ENCODE peak calls at places on chromosome 2, in four cellular contexts. V is AG04450, M is astrocyte, N is astrocyte of the spinal cord. Q is an unnamed sample.

GRCh38 chr2:169232551-169233154 is 129.7 kb downstream of the LRP2 start:
- DNase-seq in V (no peak), M (no peak), N (no peak), Q (no peak)

GRCh38 chr2:52463457-52463856 is 1304.1 kb upstream of the CHAC2 start:
- DNase-seq in V (no peak), M (no peak), N (no peak), Q (no peak)

GRCh38 chr2:185050804-185051203 is 452.5 kb downstream of the ZNF804A start:
- DNase-seq in V (no peak), M (no peak), N (no peak), Q (no peak)

GRCh38 chr2:238773472-238773871 is 74.4 kb upstream of the TWIST2 start:
- DNase-seq in V (no peak), M (no peak), N (no peak), Q (no peak)

GRCh38 chr2:218261424-218262273 is 834 bp downstream of the GPBAR1 start:
- DNase-seq in V (no peak), M (no peak), N (no peak), Q (no peak)

GRCh38 chr2:238108423-238109201 is 8.5 kb downstream of the ESPNL start:
- DNase-seq in V (no peak), M (no peak), N (no peak), Q (no peak)

GRCh38 chr2:227479865-227480475 is 8.0 kb downstream of the AGFG1 start:
- DNase-seq in V (no peak), M (no peak), N (peak), Q (no peak)

GRCh38 chr2:17303054-17303453 is 215.2 kb downstream of the RAD51AP2 start:
- DNase-seq in V (no peak), M (peak), N (peak), Q (no peak)

GRCh38 chr2:42935692-42936631 is 143.6 kb upstream of the HAAO start:
- DNase-seq in V (no peak), M (no peak), N (no peak), Q (no peak)

GRCh38 chr2:25115902-25116301 is 52.5 kb downstream of the POMC start:
- DNase-seq in V (peak), M (peak), N (peak), Q (peak)

GRCh38 chr2:235070063-235070706 is 118.4 kb downstream of the SH3BP4 start:
- DNase-seq in V (no peak), M (no peak), N (no peak), Q (no peak)

GRCh38 chr2:15498554-15498953 is 62.6 kb downstream of the NBAS start:
- DNase-seq in V (no peak), M (no peak), N (no peak), Q (no peak)

GRCh38 chr2:100902833-100903405 is 83.0 kb downstream of the NPAS2 start:
- DNase-seq in V (peak), M (peak), N (peak), Q (peak)

DNA sequence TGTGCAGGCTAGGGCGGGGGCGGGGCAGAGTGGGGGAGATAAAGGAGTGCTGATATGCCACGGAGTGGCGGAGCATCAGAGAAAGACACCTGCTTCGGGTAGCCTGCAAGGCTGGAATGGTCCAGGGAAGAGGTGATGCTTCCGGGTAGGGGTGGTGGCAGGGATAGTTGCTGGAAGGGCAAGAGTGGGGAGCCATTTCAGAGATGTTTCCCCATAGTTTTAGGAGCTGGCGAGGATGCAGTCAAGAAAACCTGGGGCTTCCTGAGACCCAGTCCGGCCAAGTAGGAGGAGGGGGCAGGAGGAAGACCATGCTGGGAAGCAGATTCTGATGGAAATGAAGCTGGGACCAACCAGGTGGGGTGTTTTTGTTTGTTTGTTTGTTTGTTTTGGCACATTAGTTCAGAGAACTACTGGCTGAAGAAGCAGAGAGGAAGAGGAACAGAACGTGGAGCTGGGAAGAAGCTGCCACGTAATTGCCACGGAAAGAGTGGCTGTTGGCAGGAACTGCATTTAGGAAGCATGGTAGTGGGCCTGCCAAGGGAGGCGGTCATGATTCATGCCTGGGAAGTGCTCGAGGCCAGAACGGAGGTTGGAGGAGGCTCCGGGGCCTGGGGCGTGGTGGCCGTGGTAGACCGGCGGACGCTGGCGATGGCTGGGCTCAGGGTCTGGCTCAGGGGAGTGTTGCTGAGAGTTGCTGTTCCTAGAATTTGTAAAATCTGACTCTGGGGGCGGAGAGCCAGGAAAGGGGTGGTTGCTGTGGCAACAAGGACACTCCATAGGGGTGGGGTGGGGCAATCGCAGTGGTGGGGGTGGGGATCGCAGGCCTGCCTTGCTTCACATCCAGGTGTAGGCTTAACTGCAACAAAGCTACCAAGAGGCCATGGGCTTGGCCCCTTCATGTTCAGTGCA is 8.6 kb upstream of the INPP5D start:
- DNase-seq in V (no peak), M (peak), N (peak), Q (no peak)
- H3K4me3 ChIP-seq in V (no peak), M (no peak), N (no peak), Q (no peak)

GRCh38 chr2:64643838-64644219 is 9.9 kb downstream of the SERTAD2 start:
- DNase-seq in V (no peak), M (no peak), N (no peak), Q (no peak)
- H3K4me3 ChIP-seq in V (peak), M (peak), N (no peak), Q (no peak)

DNA sequence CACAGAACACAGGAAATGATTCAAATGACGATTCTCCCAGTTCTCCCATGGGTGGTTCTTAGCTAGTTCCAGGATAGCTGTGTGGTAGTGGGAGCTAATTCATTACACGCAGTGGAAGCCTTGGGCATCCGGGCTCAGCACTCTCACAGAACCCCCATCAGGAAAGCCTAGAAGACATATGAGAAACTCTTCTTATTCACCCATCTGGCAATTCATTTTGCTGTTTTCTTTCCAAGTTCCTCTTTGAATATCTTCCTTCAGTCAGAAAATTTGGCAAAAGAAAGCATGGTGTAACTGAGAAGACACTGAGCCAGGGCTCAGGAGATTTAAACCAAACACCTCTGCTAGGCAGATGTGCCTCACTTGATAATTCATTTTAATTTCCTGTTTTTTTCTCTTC is 85.2 kb upstream of the FN1 start:
- DNase-seq in V (no peak), M (no peak), N (no peak), Q (no peak)
- H3K4me3 ChIP-seq in V (no peak), M (no peak), N (no peak), Q (no peak)

DNA sequence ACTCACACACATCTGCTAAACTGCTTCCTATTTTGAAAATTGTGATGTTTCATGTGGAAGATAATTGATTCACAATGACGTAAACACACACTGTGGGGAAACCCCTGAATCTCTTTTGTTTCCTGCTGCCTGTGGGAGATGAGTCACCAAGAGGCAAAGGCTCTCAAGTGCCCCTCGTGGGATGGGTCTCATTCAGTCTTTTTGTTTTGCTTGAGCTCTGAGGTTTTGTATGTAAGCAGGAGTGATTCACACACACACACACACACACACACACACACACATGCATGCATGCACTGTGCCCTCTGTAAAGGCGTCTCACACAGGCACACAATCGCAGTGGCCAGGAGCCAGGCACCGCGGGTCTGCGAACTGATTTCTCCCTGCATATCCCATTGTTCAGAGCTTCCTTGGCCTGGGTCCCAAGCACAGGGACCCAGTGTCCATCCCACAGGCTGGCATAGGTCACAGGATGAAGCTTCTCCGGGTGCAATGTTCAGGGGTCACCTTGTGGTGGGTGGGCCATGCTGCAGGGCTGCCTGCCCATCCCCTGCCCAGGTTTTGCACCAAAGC is 12.1 kb upstream of the ARHGEF4 start:
- DNase-seq in V (peak), M (peak), N (peak), Q (peak)
- H3K4me3 ChIP-seq in V (no peak), M (no peak), N (no peak), Q (no peak)

GRCh38 chr2:133716166-133716565 is 147.9 kb upstream of the NCKAP5 start:
- DNase-seq in V (no peak), M (no peak), N (no peak), Q (no peak)

GRCh38 chr2:133718688-133719201 is 150.5 kb upstream of the NCKAP5 start:
- DNase-seq in V (peak), M (peak), N (peak), Q (peak)

GRCh38 chr2:133717497-133717896 is 149.2 kb upstream of the NCKAP5 start:
- DNase-seq in V (no peak), M (peak), N (peak), Q (no peak)

GRCh38 chr2:133721155-133721554 is 152.9 kb upstream of the NCKAP5 start:
- DNase-seq in V (no peak), M (no peak), N (peak), Q (no peak)

GRCh38 chr2:133720429-133720828 is 152.2 kb upstream of the NCKAP5 start:
- DNase-seq in V (no peak), M (no peak), N (no peak), Q (no peak)
- H3K4me3 ChIP-seq in V (no peak), M (no peak), N (no peak), Q (no peak)

Q was measured in skeletal muscle cell.